ENCODE peak calls at places on chromosomes 1 and 21, in four cellular contexts. One of them, this sample, is unnamed.

GRCh38 chr1:165826565-165826964 is 849 bp upstream of the UCK2 start:
- DNase-seq in H1: no peak
- DNase-seq in GM12878: no peak
- DNase-seq in HepG2: no peak
- DNase-seq in this sample: no peak

GRCh38 chr21:46001821-46002681 is 20.5 kb downstream of the COL6A1 start:
- DNase-seq in H1: peak; percentile 43
- DNase-seq in GM12878: no peak
- DNase-seq in HepG2: no peak
- DNase-seq in this sample: no peak

GRCh38 chr1:210489491-210489890 is 160.8 kb downstream of the HHAT start:
- DNase-seq in H1: no peak
- DNase-seq in GM12878: no peak
- DNase-seq in HepG2: no peak
- DNase-seq in this sample: no peak

GRCh38 chr1:153465728-153466625 is 5.5 kb upstream of the S100A7 start:
- DNase-seq in H1: peak; percentile 92
- DNase-seq in GM12878: no peak
- DNase-seq in HepG2: peak; percentile 12
- DNase-seq in this sample: peak; percentile 85

GRCh38 chr1:56266355-56266754 is 313.0 kb downstream of the PLPP3 start:
- DNase-seq in H1: no peak
- DNase-seq in GM12878: no peak
- DNase-seq in HepG2: no peak
- DNase-seq in this sample: no peak

GRCh38 chr21:33821580-33822322 is 93.9 kb downstream of the ATP5PO start:
- DNase-seq in H1: no peak
- DNase-seq in GM12878: no peak
- DNase-seq in HepG2: peak; percentile 13
- DNase-seq in this sample: peak; percentile 56

GRCh38 chr1:231284441-231284840 is 43.4 kb downstream of the GNPAT start:
- DNase-seq in H1: no peak
- DNase-seq in GM12878: no peak
- DNase-seq in HepG2: no peak
- DNase-seq in this sample: no peak

GRCh38 chr1:31772669-31773248 is 8.6 kb upstream of the ADGRB2 start:
- DNase-seq in H1: no peak
- DNase-seq in GM12878: no peak
- DNase-seq in HepG2: no peak
- DNase-seq in this sample: no peak

GRCh38 chr1:71232166-71232763 is 151.4 kb upstream of the ZRANB2 start:
- DNase-seq in H1: no peak
- DNase-seq in GM12878: no peak
- DNase-seq in HepG2: no peak
- DNase-seq in this sample: no peak

GRCh38 chr1:145849356-145850165 is 4.1 kb downstream of the NUDT17 start:
- DNase-seq in H1: peak; percentile 77
- DNase-seq in GM12878: no peak
- DNase-seq in HepG2: no peak
- DNase-seq in this sample: peak; percentile 28

GRCh38 chr1:41526956-41527561 is 42.6 kb upstream of the EDN2 start:
- DNase-seq in H1: no peak
- DNase-seq in GM12878: no peak
- DNase-seq in HepG2: no peak
- DNase-seq in this sample: no peak

GRCh38 chr1:27572679-27573426 is 31.1 kb downstream of the AHDC1 start:
- DNase-seq in H1: no peak
- DNase-seq in GM12878: no peak
- DNase-seq in HepG2: no peak
- DNase-seq in this sample: no peak

GRCh38 chr1:208879025-208879424 is 634.8 kb upstream of the PLXNA2 start:
- DNase-seq in H1: no peak
- DNase-seq in GM12878: no peak
- DNase-seq in HepG2: no peak
- DNase-seq in this sample: no peak

GRCh38 chr1:199929556-199929955 is 98.0 kb upstream of the NR5A2 start:
- DNase-seq in H1: no peak
- DNase-seq in GM12878: no peak
- DNase-seq in HepG2: no peak
- DNase-seq in this sample: no peak

GRCh38 chr1:198493324-198493723 is 47.2 kb downstream of the ATP6V1G3 start:
- DNase-seq in H1: no peak
- DNase-seq in GM12878: no peak
- DNase-seq in HepG2: no peak
- DNase-seq in this sample: no peak

GRCh38 chr1:240046000-240046399 is 45.7 kb upstream of the FMN2 start:
- DNase-seq in H1: no peak
- DNase-seq in GM12878: no peak
- DNase-seq in HepG2: no peak
- DNase-seq in this sample: no peak

GRCh38 chr1:240044620-240045019 is 47.1 kb upstream of the FMN2 start:
- DNase-seq in H1: no peak
- DNase-seq in GM12878: no peak
- DNase-seq in HepG2: no peak
- DNase-seq in this sample: no peak
- TF ChIP-seq SUZ12 in H1: no peak
- TF ChIP-seq SUZ12 in GM12878: no peak
- TF ChIP-seq SUZ12 in HepG2: no peak
- TF ChIP-seq SUZ12 in this sample: no peak

DNA sequence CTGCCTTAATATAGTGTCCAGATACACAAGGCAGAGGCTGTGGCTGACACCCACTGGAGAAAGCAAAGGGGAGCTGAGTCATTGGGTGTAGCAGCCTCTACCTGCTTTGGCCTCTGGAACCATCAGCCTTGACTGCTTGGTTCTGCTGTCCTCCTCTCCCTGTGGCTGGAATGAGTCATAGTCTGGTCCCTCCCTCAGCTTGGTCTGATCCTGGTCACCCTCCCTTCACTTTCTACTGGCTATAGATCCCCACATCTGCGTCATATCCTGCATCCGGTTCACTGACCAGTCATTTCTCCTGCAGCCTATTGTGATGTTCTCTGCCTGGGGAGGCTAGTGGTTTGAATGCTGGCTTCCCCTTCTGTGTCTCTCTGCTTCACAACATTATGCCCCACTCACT is 372.7 kb upstream of the DAB1 start:
- DNase-seq in H1: no peak
- DNase-seq in GM12878: no peak
- DNase-seq in HepG2: no peak
- DNase-seq in this sample: no peak
- TF ChIP-seq SP1 in H1: no peak
- TF ChIP-seq SP1 in GM12878: no peak
- TF ChIP-seq SP1 in HepG2: no peak
- TF ChIP-seq SP1 in this sample: no peak

GRCh38 chr21:38760017-38760761 is 45.5 kb upstream of the ETS2 start:
- DNase-seq in H1: no peak
- DNase-seq in GM12878: no peak
- DNase-seq in HepG2: no peak
- DNase-seq in this sample: no peak
- TF ChIP-seq SUZ12 in H1: no peak
- TF ChIP-seq SUZ12 in GM12878: no peak
- TF ChIP-seq SUZ12 in HepG2: no peak
- TF ChIP-seq SUZ12 in this sample: no peak

GRCh38 chr1:59431566-59432294 is 134.8 kb downstream of the FGGY start:
- DNase-seq in H1: no peak
- DNase-seq in GM12878: no peak
- DNase-seq in HepG2: no peak
- DNase-seq in this sample: no peak
- TF ChIP-seq SP1 in H1: no peak
- TF ChIP-seq SP1 in GM12878: no peak
- TF ChIP-seq SP1 in HepG2: no peak
- TF ChIP-seq SP1 in this sample: no peak

DNA sequence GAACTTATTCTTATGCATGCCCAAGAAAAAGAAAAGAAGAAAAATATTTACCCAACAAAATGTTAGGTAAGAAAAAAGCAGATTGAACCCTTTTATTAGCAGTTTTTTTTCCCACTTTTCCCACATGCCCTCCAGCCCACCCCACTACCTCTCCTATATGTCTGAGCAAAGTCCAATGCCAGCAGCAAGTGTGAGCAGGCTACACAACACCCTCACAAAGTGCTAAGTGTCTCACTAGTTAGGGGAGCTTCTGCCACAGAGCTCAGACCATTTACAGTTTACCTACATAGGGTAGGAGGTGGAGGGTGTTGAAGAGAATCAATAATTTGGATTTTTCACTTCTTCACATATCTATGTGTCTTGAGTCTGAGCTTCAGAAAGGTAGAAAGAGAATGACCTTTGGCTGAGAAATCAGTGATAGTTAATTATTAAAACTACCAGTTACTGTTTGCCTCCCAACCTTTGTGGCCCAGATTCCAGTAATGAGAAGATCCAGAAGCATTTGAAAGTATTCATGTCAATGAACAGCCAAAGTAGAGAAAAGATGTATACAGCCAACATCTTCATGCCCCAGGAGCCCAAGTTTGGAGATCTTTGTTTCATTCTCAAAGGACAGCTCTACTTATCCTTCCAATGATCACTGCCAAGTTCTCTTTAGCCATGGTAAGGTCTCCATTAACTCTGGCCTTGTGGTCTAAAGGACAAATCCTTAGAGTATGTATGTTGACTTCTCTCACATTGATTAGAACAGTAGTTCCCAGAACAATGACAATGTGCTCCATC is 26.2 kb downstream of the OR10J5 start:
- DNase-seq in H1: no peak
- DNase-seq in GM12878: no peak
- DNase-seq in HepG2: no peak
- DNase-seq in this sample: no peak
- TF ChIP-seq SUZ12 in H1: no peak
- TF ChIP-seq SUZ12 in GM12878: no peak
- TF ChIP-seq SUZ12 in HepG2: no peak
- TF ChIP-seq SUZ12 in this sample: no peak

DNA sequence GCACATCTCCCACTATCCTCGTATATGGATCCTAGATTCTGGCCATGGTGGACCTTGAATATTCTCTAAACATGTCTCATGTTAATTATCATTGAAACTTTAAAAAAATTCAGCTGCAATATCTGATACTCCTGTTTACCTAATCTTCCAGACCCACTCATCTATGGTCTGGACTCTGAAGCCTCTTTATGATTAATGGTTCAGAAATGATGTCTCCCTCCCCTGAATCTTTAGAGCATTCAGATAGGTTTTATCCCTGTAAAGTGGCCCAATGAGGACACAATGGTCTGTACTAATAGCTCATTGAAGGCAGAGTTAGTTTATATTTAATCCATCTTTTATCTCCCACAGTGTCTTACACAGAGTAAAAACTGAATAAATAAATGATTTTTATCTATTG is 53.0 kb upstream of the DUSP10 start:
- DNase-seq in H1: no peak
- DNase-seq in GM12878: no peak
- DNase-seq in HepG2: no peak
- DNase-seq in this sample: no peak
- TF ChIP-seq SP1 in H1: no peak
- TF ChIP-seq SP1 in GM12878: no peak
- TF ChIP-seq SP1 in HepG2: no peak
- TF ChIP-seq SP1 in this sample: no peak

DNA sequence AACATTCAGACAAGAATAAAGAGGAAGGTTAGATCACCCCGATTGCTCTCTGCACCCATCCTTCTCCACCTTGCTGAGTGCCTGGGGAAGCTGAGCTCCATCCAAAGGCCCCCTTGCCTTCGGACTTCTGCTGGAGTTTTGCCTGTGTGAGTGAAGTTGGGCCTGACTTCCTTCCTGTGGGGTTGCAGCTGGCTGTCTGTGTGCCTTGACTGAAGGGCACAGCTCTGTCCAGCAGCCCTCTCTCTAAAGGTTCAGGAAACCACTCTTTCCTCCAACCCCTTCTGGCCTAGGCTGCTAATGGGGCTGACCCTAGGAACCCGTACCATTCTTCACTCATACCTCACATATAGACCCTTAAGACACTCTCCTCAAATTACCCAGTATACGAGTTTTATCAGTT is 173.4 kb upstream of the HMCN1 start:
- DNase-seq in H1: no peak
- DNase-seq in GM12878: no peak
- DNase-seq in HepG2: no peak
- DNase-seq in this sample: no peak
- TF ChIP-seq SUZ12 in H1: no peak
- TF ChIP-seq SUZ12 in GM12878: no peak
- TF ChIP-seq SUZ12 in HepG2: no peak
- TF ChIP-seq SUZ12 in this sample: no peak

GRCh38 chr1:167328306-167328705 is 107.6 kb downstream of the POU2F1 start:
- DNase-seq in H1: no peak
- DNase-seq in GM12878: peak; percentile 23
- DNase-seq in HepG2: no peak
- DNase-seq in this sample: no peak
- TF ChIP-seq SP1 in H1: peak; percentile 9
- TF ChIP-seq SP1 in GM12878: no peak
- TF ChIP-seq SP1 in HepG2: no peak
- TF ChIP-seq SP1 in this sample: no peak

GRCh38 chr1:10834770-10835412 is 38.4 kb upstream of the CASZ1 start:
- DNase-seq in H1: no peak
- DNase-seq in GM12878: no peak
- DNase-seq in HepG2: no peak
- DNase-seq in this sample: no peak
- TF ChIP-seq SUZ12 in H1: no peak
- TF ChIP-seq SUZ12 in GM12878: no peak
- TF ChIP-seq SUZ12 in HepG2: no peak
- TF ChIP-seq SUZ12 in this sample: no peak

GRCh38 chr1:244322791-244323521 is 128.8 kb downstream of the ADSS2 start:
- DNase-seq in H1: no peak
- DNase-seq in GM12878: no peak
- DNase-seq in HepG2: peak; percentile 60
- DNase-seq in this sample: no peak
- TF ChIP-seq SP1 in H1: no peak
- TF ChIP-seq SP1 in GM12878: no peak
- TF ChIP-seq SP1 in HepG2: no peak
- TF ChIP-seq SP1 in this sample: no peak

This sample was measured in HEK293T.